ENCODE peak calls at places on chromosomes 12 and 14, in seven cellular contexts. One of them, this sample, is unnamed.

GRCh38 chr14:76104802-76105355 is 46.8 kb upstream of the GPATCH2L start:
- DNase-seq in K562: no peak
- DNase-seq in HepG2: no peak
- DNase-seq in H1: no peak
- DNase-seq in HCT116: no peak
- DNase-seq in SK-N-SH: no peak
- DNase-seq in GM12878: no peak
- DNase-seq in this sample: no peak

GRCh38 chr12:45342171-45342570 is 126.3 kb downstream of the ANO6 start:
- DNase-seq in GM12878: no peak
- DNase-seq in HCT116: no peak
- DNase-seq in SK-N-SH: no peak
- DNase-seq in HepG2: no peak
- DNase-seq in H1: no peak
- DNase-seq in K562: no peak
- DNase-seq in this sample: no peak

GRCh38 chr12:14399871-14400270 is 34.4 kb downstream of the ATF7IP start:
- DNase-seq in K562: no peak
- DNase-seq in SK-N-SH: no peak
- DNase-seq in GM12878: no peak
- DNase-seq in HCT116: no peak
- DNase-seq in H1: no peak
- DNase-seq in HepG2: no peak
- DNase-seq in this sample: no peak

GRCh38 chr14:43204816-43205215 is 1302.3 kb downstream of the FSCB start:
- DNase-seq in HepG2: no peak
- DNase-seq in HCT116: no peak
- DNase-seq in GM12878: no peak
- DNase-seq in H1: no peak
- DNase-seq in K562: no peak
- DNase-seq in SK-N-SH: no peak
- DNase-seq in this sample: no peak

GRCh38 chr14:26719514-26719913 is 121.7 kb upstream of the NOVA1 start:
- DNase-seq in H1: no peak
- DNase-seq in SK-N-SH: no peak
- DNase-seq in GM12878: no peak
- DNase-seq in HCT116: no peak
- DNase-seq in K562: no peak
- DNase-seq in HepG2: peak; percentile 34
- DNase-seq in this sample: no peak

GRCh38 chr12:76270657-76271358 is 77.4 kb downstream of the BBS10 start:
- DNase-seq in HepG2: no peak
- DNase-seq in K562: no peak
- DNase-seq in SK-N-SH: no peak
- DNase-seq in HCT116: no peak
- DNase-seq in GM12878: no peak
- DNase-seq in H1: no peak
- DNase-seq in this sample: no peak

GRCh38 chr12:131740626-131741025 is 29.7 kb downstream of the SFSWAP start:
- DNase-seq in HepG2: no peak
- DNase-seq in K562: no peak
- DNase-seq in HCT116: no peak
- DNase-seq in H1: no peak
- DNase-seq in SK-N-SH: no peak
- DNase-seq in GM12878: no peak
- DNase-seq in this sample: no peak

GRCh38 chr12:57127101-57127709 is 1.1 kb upstream of the LRP1 start:
- DNase-seq in GM12878: no peak
- DNase-seq in H1: peak; percentile 78
- DNase-seq in SK-N-SH: peak; percentile 67
- DNase-seq in K562: peak; percentile 73
- DNase-seq in HepG2: peak; percentile 84
- DNase-seq in HCT116: peak; percentile 68
- DNase-seq in this sample: no peak

GRCh38 chr12:28800129-28800528 is 348.9 kb upstream of the FAR2 start:
- DNase-seq in HCT116: no peak
- DNase-seq in SK-N-SH: no peak
- DNase-seq in GM12878: peak; percentile 3
- DNase-seq in K562: no peak
- DNase-seq in HepG2: no peak
- DNase-seq in H1: no peak
- DNase-seq in this sample: no peak

GRCh38 chr12:57063991-57064725 is 14.2 kb upstream of the MYO1A start:
- DNase-seq in K562: no peak
- DNase-seq in H1: no peak
- DNase-seq in GM12878: peak; percentile 69
- DNase-seq in SK-N-SH: no peak
- DNase-seq in HCT116: no peak
- DNase-seq in HepG2: no peak
- DNase-seq in this sample: no peak

GRCh38 chr14:41605550-41606248 is 977 bp upstream of the LRFN5 start:
- DNase-seq in SK-N-SH: no peak
- DNase-seq in HCT116: no peak
- DNase-seq in H1: peak; percentile 82
- DNase-seq in K562: no peak
- DNase-seq in GM12878: no peak
- DNase-seq in HepG2: no peak
- DNase-seq in this sample: no peak

GRCh38 chr14:29111554-29111953 is 345.0 kb downstream of the FOXG1 start:
- DNase-seq in HepG2: no peak
- DNase-seq in K562: no peak
- DNase-seq in HCT116: no peak
- DNase-seq in H1: no peak
- DNase-seq in SK-N-SH: no peak
- DNase-seq in GM12878: no peak
- DNase-seq in this sample: no peak

GRCh38 chr14:51517116-51517515 is 134.6 kb upstream of the FRMD6 start:
- DNase-seq in H1: no peak
- DNase-seq in GM12878: no peak
- DNase-seq in HCT116: no peak
- DNase-seq in K562: no peak
- DNase-seq in HepG2: no peak
- DNase-seq in SK-N-SH: no peak
- DNase-seq in this sample: no peak

GRCh38 chr12:48109424-48109823 is 3.5 kb upstream of the SENP1 start:
- DNase-seq in HepG2: no peak
- DNase-seq in H1: no peak
- DNase-seq in HCT116: no peak
- DNase-seq in SK-N-SH: no peak
- DNase-seq in K562: no peak
- DNase-seq in GM12878: no peak
- DNase-seq in this sample: no peak
- H3K4me3 ChIP-seq in HepG2: no peak overlapping the region
- H3K4me3 ChIP-seq in H1: no peak overlapping the region
- H3K4me3 ChIP-seq in HCT116: no peak overlapping the region
- H3K4me3 ChIP-seq in SK-N-SH: no peak overlapping the region
- H3K4me3 ChIP-seq in K562: no peak overlapping the region
- H3K4me3 ChIP-seq in GM12878: no peak overlapping the region
- H3K4me3 ChIP-seq in this sample: no peak overlapping the region

DNA sequence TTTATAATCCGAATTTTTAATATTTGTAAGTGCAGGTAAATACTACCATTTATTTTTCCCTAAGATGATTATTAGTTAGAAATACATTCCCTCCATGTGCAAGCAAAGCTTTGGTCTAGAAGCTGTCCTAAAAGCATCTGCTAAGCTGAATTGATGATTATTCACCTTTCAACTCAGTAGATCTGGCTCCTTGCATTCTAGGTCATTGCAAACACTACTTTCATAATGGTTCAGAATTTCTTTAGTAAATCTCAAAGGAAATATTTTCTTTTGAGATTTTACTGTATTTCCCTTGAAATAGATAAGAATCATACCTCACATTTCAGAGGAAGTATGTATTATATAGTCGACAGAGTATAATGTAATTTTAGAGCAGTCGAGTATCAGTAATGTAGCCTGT is 2.4 kb downstream of the ETNK1 start:
- DNase-seq in K562: no peak
- DNase-seq in H1: no peak
- DNase-seq in GM12878: no peak
- DNase-seq in HepG2: no peak
- DNase-seq in HCT116: no peak
- DNase-seq in SK-N-SH: no peak
- DNase-seq in this sample: no peak
- TF ChIP-seq SIN3A in K562: no peak
- TF ChIP-seq SIN3A in H1: no peak
- TF ChIP-seq SIN3A in GM12878: no peak
- TF ChIP-seq SIN3A in HepG2: no peak
- TF ChIP-seq SIN3A in HCT116: no peak
- TF ChIP-seq SIN3A in SK-N-SH: no peak
- TF ChIP-seq SIN3A in this sample: no peak

DNA sequence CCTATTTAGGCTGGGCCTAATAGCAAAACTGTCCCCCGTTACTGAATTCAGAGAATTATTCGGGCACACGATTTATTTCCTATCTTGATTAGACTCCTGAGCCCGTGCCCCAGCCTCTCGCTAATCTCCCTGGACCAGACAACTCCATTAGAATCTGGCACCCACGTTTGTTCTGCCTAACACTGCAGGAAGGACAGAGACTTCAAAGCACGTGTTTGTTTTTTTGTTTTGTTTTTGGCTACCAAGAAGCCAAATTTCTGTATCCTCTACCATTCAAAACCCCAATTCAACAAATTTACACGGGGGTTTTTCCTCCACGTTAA is 4.8 kb downstream of the USP44 start:
- DNase-seq in GM12878: no peak
- DNase-seq in H1: no peak
- DNase-seq in HepG2: no peak
- DNase-seq in HCT116: no peak
- DNase-seq in K562: peak; percentile 23
- DNase-seq in SK-N-SH: no peak
- DNase-seq in this sample: no peak
- H3K4me3 ChIP-seq in GM12878: no peak overlapping the region
- H3K4me3 ChIP-seq in H1: peak overlapping the region; percentile 71
- H3K4me3 ChIP-seq in HepG2: no peak overlapping the region
- H3K4me3 ChIP-seq in HCT116: no peak overlapping the region
- H3K4me3 ChIP-seq in K562: no peak overlapping the region
- H3K4me3 ChIP-seq in SK-N-SH: no peak overlapping the region
- H3K4me3 ChIP-seq in this sample: no peak overlapping the region

GRCh38 chr14:95057147-95057546 is 100.2 kb downstream of the DICER1 start:
- DNase-seq in H1: no peak
- DNase-seq in SK-N-SH: no peak
- DNase-seq in HCT116: no peak
- DNase-seq in HepG2: no peak
- DNase-seq in K562: no peak
- DNase-seq in GM12878: no peak
- DNase-seq in this sample: no peak
- TF ChIP-seq SIN3A in H1: no peak
- TF ChIP-seq SIN3A in SK-N-SH: no peak
- TF ChIP-seq SIN3A in HCT116: no peak
- TF ChIP-seq SIN3A in HepG2: no peak
- TF ChIP-seq SIN3A in K562: no peak
- TF ChIP-seq SIN3A in GM12878: no peak
- TF ChIP-seq SIN3A in this sample: no peak

GRCh38 chr12:51246254-51246853 is 7.7 kb downstream of the DAZAP2 start:
- DNase-seq in GM12878: no peak
- DNase-seq in SK-N-SH: peak; percentile 32
- DNase-seq in HepG2: no peak
- DNase-seq in HCT116: no peak
- DNase-seq in K562: peak; percentile 85
- DNase-seq in H1: no peak
- DNase-seq in this sample: no peak
- H3K4me3 ChIP-seq in GM12878: no peak overlapping the region
- H3K4me3 ChIP-seq in SK-N-SH: no peak overlapping the region
- H3K4me3 ChIP-seq in HepG2: no peak overlapping the region
- H3K4me3 ChIP-seq in HCT116: no peak overlapping the region
- H3K4me3 ChIP-seq in K562: peak overlapping the region; percentile 5
- H3K4me3 ChIP-seq in H1: no peak overlapping the region
- H3K4me3 ChIP-seq in this sample: no peak overlapping the region

GRCh38 chr12:3668479-3669165 is 84.3 kb downstream of the CRACR2A start:
- DNase-seq in K562: no peak
- DNase-seq in H1: no peak
- DNase-seq in HCT116: no peak
- DNase-seq in HepG2: no peak
- DNase-seq in GM12878: no peak
- DNase-seq in SK-N-SH: no peak
- DNase-seq in this sample: no peak

GRCh38 chr12:3667485-3667884 is 85.4 kb downstream of the CRACR2A start:
- DNase-seq in H1: no peak
- DNase-seq in HepG2: no peak
- DNase-seq in K562: no peak
- DNase-seq in GM12878: no peak
- DNase-seq in HCT116: no peak
- DNase-seq in SK-N-SH: no peak
- DNase-seq in this sample: no peak

GRCh38 chr12:3670083-3670620 is 82.8 kb downstream of the CRACR2A start:
- DNase-seq in HepG2: no peak
- DNase-seq in K562: no peak
- DNase-seq in SK-N-SH: no peak
- DNase-seq in GM12878: no peak
- DNase-seq in HCT116: no peak
- DNase-seq in H1: no peak
- DNase-seq in this sample: no peak

GRCh38 chr12:3671330-3672112 is 81.4 kb downstream of the CRACR2A start:
- DNase-seq in HepG2: no peak
- DNase-seq in K562: no peak
- DNase-seq in HCT116: no peak
- DNase-seq in GM12878: no peak
- DNase-seq in SK-N-SH: no peak
- DNase-seq in H1: no peak
- DNase-seq in this sample: no peak

DNA sequence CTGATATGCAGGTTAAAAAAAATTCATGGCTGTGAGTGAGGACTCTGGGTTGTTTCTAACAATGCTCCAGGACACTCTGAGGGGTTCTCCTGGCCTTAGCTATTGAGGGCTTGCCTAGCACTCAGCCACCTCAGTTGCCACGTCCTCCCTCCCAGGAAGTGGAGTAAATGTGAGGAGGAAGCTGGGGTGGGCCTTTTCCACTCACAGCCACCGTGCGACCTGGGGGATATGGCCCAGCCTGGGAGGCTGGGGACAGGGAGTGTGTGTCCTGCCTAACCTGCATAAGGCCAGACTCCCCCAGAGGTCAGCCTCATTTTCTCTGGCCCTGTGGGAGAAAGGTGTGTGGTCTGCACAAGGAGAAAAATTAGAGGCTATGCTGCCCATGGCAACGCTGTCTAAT is 83.3 kb downstream of the CRACR2A start:
- DNase-seq in HCT116: no peak
- DNase-seq in K562: no peak
- DNase-seq in H1: no peak
- DNase-seq in SK-N-SH: no peak
- DNase-seq in GM12878: no peak
- DNase-seq in HepG2: no peak
- DNase-seq in this sample: no peak
- TF ChIP-seq SIN3A in HCT116: no peak
- TF ChIP-seq SIN3A in K562: no peak
- TF ChIP-seq SIN3A in H1: no peak
- TF ChIP-seq SIN3A in SK-N-SH: no peak
- TF ChIP-seq SIN3A in GM12878: no peak
- TF ChIP-seq SIN3A in HepG2: no peak
- TF ChIP-seq SIN3A in this sample: no peak

GRCh38 chr14:19906665-19907064 is 13.7 kb upstream of the OR4K5 start:
- DNase-seq in SK-N-SH: no peak
- DNase-seq in K562: no peak
- DNase-seq in H1: no peak
- DNase-seq in GM12878: no peak
- DNase-seq in HepG2: no peak
- DNase-seq in HCT116: no peak
- DNase-seq in this sample: no peak

GRCh38 chr14:19900999-19901398 is 19.4 kb upstream of the OR4K5 start:
- DNase-seq in GM12878: no peak
- DNase-seq in H1: no peak
- DNase-seq in K562: no peak
- DNase-seq in HepG2: no peak
- DNase-seq in HCT116: no peak
- DNase-seq in SK-N-SH: no peak
- DNase-seq in this sample: no peak

GRCh38 chr14:19902409-19902808 is 18.0 kb upstream of the OR4K5 start:
- DNase-seq in H1: no peak
- DNase-seq in HepG2: no peak
- DNase-seq in HCT116: no peak
- DNase-seq in SK-N-SH: no peak
- DNase-seq in GM12878: no peak
- DNase-seq in K562: no peak
- DNase-seq in this sample: no peak
- H3K4me3 ChIP-seq in H1: no peak overlapping the region
- H3K4me3 ChIP-seq in HepG2: no peak overlapping the region
- H3K4me3 ChIP-seq in HCT116: no peak overlapping the region
- H3K4me3 ChIP-seq in SK-N-SH: no peak overlapping the region
- H3K4me3 ChIP-seq in GM12878: no peak overlapping the region
- H3K4me3 ChIP-seq in K562: no peak overlapping the region
- H3K4me3 ChIP-seq in this sample: no peak overlapping the region